ENCODE peak calls at places on chromosomes 4 and X, in five cellular contexts. Z, O, N, F and P are unnamed samples.

GRCh38 chr4:99404595-99405287 is 30.4 kb downstream of the ADH7 start:
- DNase-seq in O (no peak), N (peak; percentile 49), F (peak; percentile 28), Z (no peak), P (no peak)

GRCh38 chrX:73577368-73577767 is 14.4 kb downstream of the CHIC1 start:
- DNase-seq in Z (no peak), O (no peak), F (no peak), N (no peak), P (no peak)

GRCh38 chr4:15084780-15085179 is 82.5 kb downstream of the CPEB2 start:
- DNase-seq in O (no peak), F (no peak), Z (no peak), N (no peak), P (no peak)

GRCh38 chrX:16870861-16871584 is 861 bp upstream of the RBBP7 start:
- DNase-seq in O (peak; percentile 31), Z (no peak), N (no peak), F (peak; percentile 81), P (peak; percentile 75)

GRCh38 chrX:134144231-134144630 is 92.8 kb upstream of the CCDC160 start:
- DNase-seq in N (no peak), Z (no peak), F (peak; percentile 25), O (no peak), P (no peak)

GRCh38 chrX:100194073-100194775 is 215.8 kb downstream of the PCDH19 start:
- DNase-seq in N (no peak), O (no peak), Z (no peak), F (no peak), P (no peak)

GRCh38 chrX:29478336-29479069 is 736.9 kb upstream of the MAGEB2 start:
- DNase-seq in N (peak; percentile 42), Z (no peak), F (peak; percentile 37), O (no peak), P (no peak)

GRCh38 chr4:128558896-128559669 is 250.4 kb upstream of the JADE1 start:
- DNase-seq in N (no peak), O (no peak), Z (peak; percentile 26), F (no peak), P (no peak)

GRCh38 chr4:26719954-26720552 is 136.2 kb downstream of the TBC1D19 start:
- DNase-seq in N (no peak), Z (no peak), F (peak; percentile 38), O (no peak), P (no peak)